ENCODE peak calls at places on chromosomes 5 and 9, in four cellular contexts. B is ovary, Q is uterus, X is A549. R is an unnamed sample.

GRCh38 chr9:134738869-134739659 is 97.5 kb downstream of the COL5A1 start:
- DNase-seq in B (peak; percentile 83), Q (peak; percentile 81), X (peak; percentile 78), R (peak; percentile 87)

GRCh38 chr9:120713257-120714087 is 798 bp downstream of the MEGF9 start:
- DNase-seq in B (peak; percentile 36), Q (peak; percentile 39), X (peak; percentile 28), R (no peak)

GRCh38 chr9:124183772-124184171 is 74.0 kb upstream of the NEK6 start:
- DNase-seq in B (no peak), Q (no peak), X (no peak), R (no peak)

GRCh38 chr9:98607787-98608186 is 100.9 kb downstream of the GABBR2 start:
- DNase-seq in B (no peak), Q (no peak), X (no peak), R (no peak)

GRCh38 chr9:132062768-132063167 is 16.9 kb downstream of the MED27 start:
- DNase-seq in B (no peak), Q (no peak), X (no peak), R (no peak)

GRCh38 chr9:113892861-113893491 is 16.9 kb downstream of the ZNF618 start:
- DNase-seq in B (no peak), Q (no peak), X (no peak), R (no peak)

GRCh38 chr9:35650341-35651158 is at the start of gene SIT1:
- DNase-seq in B (no peak), Q (no peak), X (no peak), R (no peak)

GRCh38 chr5:81848368-81848767 is 97.5 kb upstream of the SSBP2 start:
- DNase-seq in B (peak; percentile 20), Q (no peak), X (no peak), R (no peak)

GRCh38 chr9:92728831-92729734 is 35.5 kb downstream of the BICD2 start:
- DNase-seq in B (no peak), Q (no peak), X (no peak), R (no peak)

GRCh38 chr5:143216211-143216610 is 187.3 kb downstream of the NR3C1 start:
- DNase-seq in B (no peak), Q (no peak), X (no peak), R (no peak)

GRCh38 chr5:122882836-122883235 is 37.4 kb downstream of the SNX24 start:
- DNase-seq in B (no peak), Q (no peak), X (no peak), R (peak; percentile 35)

GRCh38 chr5:126519637-126520592 is 75.1 kb downstream of the ALDH7A1 start:
- DNase-seq in B (peak; percentile 72), Q (peak; percentile 75), X (no peak), R (no peak)

GRCh38 chr9:89594811-89595550 is 9.8 kb upstream of the GADD45G start:
- DNase-seq in B (no peak), Q (no peak), X (no peak), R (no peak)

GRCh38 chr5:123754167-123754840 is 242.3 kb downstream of the CSNK1G3 start:
- DNase-seq in B (no peak), Q (no peak), X (no peak), R (no peak)

GRCh38 chr9:133151041-133151440 is 12.7 kb downstream of the GBGT1 start:
- DNase-seq in B (no peak), Q (no peak), X (no peak), R (no peak)

GRCh38 chr5:38515648-38516047 is 40.8 kb downstream of the LIFR start:
- DNase-seq in B (no peak), Q (peak; percentile 22), X (no peak), R (peak; percentile 13)

GRCh38 chr5:7422719-7423118 is 26.8 kb downstream of the ADCY2 start:
- DNase-seq in B (no peak), Q (no peak), X (no peak), R (no peak)

GRCh38 chr9:16417749-16418148 is 452.7 kb downstream of the BNC2 start:
- DNase-seq in B (no peak), Q (no peak), X (no peak), R (no peak)

GRCh38 chr9:78973906-78974305 is 597.9 kb upstream of the TLE4 start:
- DNase-seq in B (no peak), Q (no peak), X (peak; percentile 14), R (peak; percentile 51)

GRCh38 chr5:173625686-173626500 is 9.4 kb upstream of the BOD1 start:
- DNase-seq in B (no peak), Q (no peak), X (no peak), R (no peak)

GRCh38 chr5:132308701-132309100 is 14.5 kb downstream of the SLC22A4 start:
- DNase-seq in B (no peak), Q (no peak), X (no peak), R (no peak)

GRCh38 chr9:121689461-121690157 is 38.2 kb downstream of the DAB2IP start:
- DNase-seq in B (no peak), Q (no peak), X (no peak), R (no peak)

GRCh38 chr9:20040991-20041606 is 252.3 kb upstream of the SLC24A2 start:
- DNase-seq in B (no peak), Q (no peak), X (no peak), R (no peak)

DNA sequence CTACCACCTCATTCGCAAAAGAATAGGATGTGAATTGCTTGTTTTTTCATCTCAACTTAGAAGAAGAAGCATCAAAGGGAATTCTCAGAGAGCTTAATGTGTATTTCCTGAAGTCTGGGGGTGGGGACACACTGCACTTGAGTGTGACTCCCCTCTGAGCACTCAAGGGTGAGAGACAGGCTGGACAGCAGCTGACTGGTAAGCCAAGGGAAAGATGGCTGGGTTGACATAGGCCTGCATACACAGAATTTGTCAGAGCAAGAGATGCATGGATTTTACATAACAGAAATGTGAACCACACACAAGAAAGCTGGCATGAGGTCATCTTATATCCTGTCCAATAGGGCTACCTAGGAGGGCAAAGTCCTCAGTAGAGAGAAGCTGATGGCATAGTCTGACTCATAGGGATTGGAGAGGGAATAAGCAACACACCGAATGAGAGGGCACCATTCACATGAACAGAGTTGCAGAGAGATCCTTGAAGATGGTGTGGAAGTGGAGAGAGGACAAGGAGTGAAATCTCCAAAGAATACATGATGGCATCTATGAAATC is 114.3 kb upstream of the EPB41L4A start:
- DNase-seq in B (no peak), Q (no peak), X (peak; percentile 40), R (peak; percentile 18)
- TF ChIP-seq POLR2A in B (no peak), Q (no peak), X (no peak), R (no peak)

DNA sequence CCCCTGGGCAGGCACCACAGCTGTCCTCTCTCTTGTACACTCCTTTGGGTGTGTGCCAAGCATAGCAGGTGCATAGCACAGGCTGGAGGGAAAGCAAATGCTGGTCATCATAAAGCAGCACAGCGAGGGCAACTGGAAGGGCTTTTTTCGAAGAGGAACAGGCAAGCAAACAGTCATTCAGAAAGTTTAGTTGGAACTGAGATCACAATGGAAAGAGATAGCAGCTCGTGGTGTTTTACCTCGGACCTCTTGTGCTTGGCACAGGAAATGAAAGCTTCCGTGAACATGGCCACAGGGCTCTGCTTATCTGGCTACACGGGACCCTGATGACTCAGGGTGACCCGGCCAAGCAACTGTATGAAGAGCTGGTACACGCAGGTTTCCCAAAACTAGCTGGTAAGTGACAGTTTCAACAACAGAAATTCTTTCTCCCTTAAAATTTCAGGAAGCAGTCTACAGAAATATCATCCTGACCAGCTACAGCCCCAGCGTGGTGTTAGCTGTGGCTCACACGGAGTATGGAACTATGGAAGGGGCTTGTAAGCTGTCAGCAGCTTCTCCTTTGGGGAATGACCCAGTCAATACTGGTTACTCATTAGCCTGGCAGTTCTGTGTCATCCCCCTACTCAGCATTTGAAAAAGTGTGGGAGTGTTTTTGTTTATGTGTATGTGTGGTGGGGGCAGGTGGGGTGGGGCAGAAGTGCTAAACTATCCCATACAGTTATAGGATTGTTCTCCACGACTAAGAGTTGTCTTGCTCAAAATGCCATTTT is 48.1 kb downstream of the POC5 start:
- DNase-seq in B (peak; percentile 37), Q (peak; percentile 20), X (peak; percentile 40), R (peak; percentile 33)
- TF ChIP-seq POLR2A in B (no peak), Q (no peak), X (no peak), R (no peak)

DNA sequence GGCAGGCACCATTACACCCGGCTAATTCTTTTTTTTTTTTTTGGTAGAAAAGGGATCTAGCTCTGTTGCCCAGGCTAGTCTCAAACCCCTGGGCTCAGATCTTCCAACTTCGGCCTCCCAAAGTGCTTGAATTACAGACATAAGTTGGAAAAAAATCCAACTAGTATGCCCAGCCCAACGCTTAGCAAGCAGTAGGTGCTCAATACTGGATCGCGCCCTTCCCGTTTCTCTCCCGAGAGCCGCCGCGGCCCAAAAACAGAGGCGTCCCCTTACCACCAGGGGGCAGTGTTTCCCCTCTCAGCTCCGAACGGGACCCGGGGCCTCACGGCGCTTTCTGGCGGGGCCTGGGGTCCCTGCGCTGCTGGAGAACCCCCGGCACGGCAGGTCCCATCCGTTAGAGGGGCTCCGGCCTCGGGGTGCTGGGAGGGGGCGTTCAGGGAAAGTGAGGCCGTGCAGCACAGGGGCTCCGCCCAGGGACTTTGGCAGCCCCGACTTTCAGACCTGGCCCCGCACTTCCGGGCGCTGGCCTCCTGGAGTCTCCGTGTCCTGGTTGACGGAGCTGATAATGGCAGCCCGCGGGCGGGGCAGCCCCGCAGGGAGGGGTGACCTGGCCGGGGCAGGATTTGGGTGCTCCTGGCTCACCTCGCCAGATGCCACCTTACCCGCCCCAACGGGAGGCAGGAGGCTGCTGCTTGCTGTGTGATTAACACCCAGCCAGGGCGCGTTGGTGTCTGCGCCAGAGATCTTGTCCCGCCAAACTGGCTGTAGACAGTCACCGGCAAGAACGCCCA is 15.2 kb downstream of the PTGES start:
- DNase-seq in B (peak; percentile 87), Q (peak; percentile 88), X (peak; percentile 81), R (peak; percentile 56)
- TF ChIP-seq POLR2A in B (no peak), Q (peak; percentile 22), X (no peak), R (no peak)

GRCh38 chr5:150146235-150146634 is 9.4 kb downstream of the PDGFRB start:
- DNase-seq in B (no peak), Q (no peak), X (no peak), R (no peak)
- TF ChIP-seq POLR2A in B (no peak), Q (no peak), X (no peak), R (no peak)

GRCh38 chr9:111940697-111941096 is 44.1 kb downstream of the UGCG start:
- DNase-seq in B (no peak), Q (no peak), X (no peak), R (no peak)
- TF ChIP-seq POLR2A in B (no peak), Q (no peak), X (no peak), R (no peak)

DNA sequence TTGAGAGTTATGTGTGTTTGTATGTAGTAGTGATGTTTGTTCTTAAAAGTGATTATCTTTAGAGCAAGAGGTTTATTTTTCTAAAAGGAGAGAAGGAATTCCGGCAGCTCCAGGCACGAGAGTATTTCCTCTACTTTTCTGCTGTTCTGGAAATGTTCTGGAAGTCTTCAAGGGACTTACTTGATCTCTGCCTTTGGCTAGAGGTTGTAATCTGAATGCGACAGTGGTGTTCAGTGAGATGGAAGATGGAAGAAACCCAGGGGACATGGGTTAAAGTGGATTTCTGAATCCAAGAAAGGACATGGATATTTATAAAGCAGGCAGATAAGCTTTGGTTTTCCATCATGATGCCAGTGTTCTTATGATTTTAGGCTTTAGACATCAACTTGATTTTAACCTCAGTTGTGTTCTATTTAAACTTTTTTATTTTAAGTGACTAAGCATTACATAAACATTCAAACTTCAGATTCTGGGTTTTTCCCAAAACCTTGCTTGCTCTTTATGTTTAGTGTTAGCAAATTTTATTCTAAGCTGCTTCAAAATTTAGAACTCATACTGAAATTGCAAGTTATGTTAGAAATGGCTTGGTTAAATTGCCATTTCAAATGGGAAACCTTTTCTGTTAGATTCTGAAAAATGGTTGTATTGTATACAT is 3.5 kb downstream of the GPR21 start:
- DNase-seq in B (no peak), Q (no peak), X (no peak), R (no peak)
- TF ChIP-seq POLR2A in B (no peak), Q (no peak), X (no peak), R (no peak)

GRCh38 chr5:100157066-100157465 is 378.1 kb upstream of the FAM174A start:
- DNase-seq in B (no peak), Q (no peak), X (no peak), R (no peak)
- TF ChIP-seq POLR2A in B (no peak), Q (no peak), X (no peak), R (no peak)